ENCODE peak calls at places on chromosomes 1 and 21, in seven cellular contexts. V is mammary epithelial cell, S is GM23338, R is Peyer's patch, C is upper lobe of right lung, N is PC-9, Q is A549. I is an unnamed sample.

GRCh38 chr1:223421676-223422075 is 28.5 kb downstream of the CCDC185 start:
- DNase-seq in C (no peak), V (peak), N (peak), R (no peak), Q (no peak), S (no peak), I (no peak)

GRCh38 chr1:178126790-178127189 is 32.9 kb downstream of the RASAL2 start:
- DNase-seq in N (peak), V (peak), R (no peak), S (no peak), C (no peak), Q (peak), I (peak)

GRCh38 chr21:37195649-37196048 is 71.5 kb downstream of the VPS26C start:
- DNase-seq in Q (no peak), C (no peak), R (no peak), N (no peak), S (no peak), V (no peak), I (no peak)

GRCh38 chr1:15678578-15678977 is 5.5 kb upstream of the PLEKHM2 start:
- DNase-seq in S (peak), Q (peak), N (peak), V (peak), R (no peak), C (peak), I (peak)

GRCh38 chr1:18225236-18225904 is 117.8 kb downstream of the IGSF21 start:
- DNase-seq in V (no peak), C (no peak), Q (no peak), S (no peak), R (no peak), N (no peak), I (no peak)

GRCh38 chr21:36949171-36950141 is 17.0 kb downstream of the HLCS start:
- DNase-seq in S (peak), R (no peak), C (no peak), N (no peak), Q (no peak), V (peak), I (no peak)

GRCh38 chr1:203751051-203751450 is 13.9 kb upstream of the LAX1 start:
- DNase-seq in C (no peak), S (no peak), R (no peak), Q (no peak), V (peak), N (no peak), I (peak)

GRCh38 chr1:85109475-85109874 is 61.2 kb upstream of the MCOLN3 start:
- DNase-seq in R (peak), N (peak), S (peak), Q (peak), C (peak), V (peak), I (peak)

GRCh38 chr1:180507826-180508724 is 5.7 kb upstream of the ACBD6 start:
- DNase-seq in Q (peak), C (no peak), V (peak), S (no peak), R (no peak), N (no peak), I (peak)

GRCh38 chr1:169027607-169028320 is 78.7 kb upstream of the ATP1B1 start:
- DNase-seq in R (no peak), S (no peak), N (no peak), Q (no peak), C (no peak), V (no peak), I (no peak)

GRCh38 chr1:169025412-169025811 is 81.1 kb upstream of the ATP1B1 start:
- DNase-seq in R (no peak), S (no peak), V (no peak), N (no peak), Q (no peak), C (no peak), I (no peak)

GRCh38 chr1:169024800-169025253 is 81.7 kb upstream of the ATP1B1 start:
- DNase-seq in S (no peak), V (no peak), N (no peak), R (no peak), Q (no peak), C (no peak), I (no peak)

GRCh38 chr1:169022648-169023047 is 83.8 kb upstream of the ATP1B1 start:
- DNase-seq in R (no peak), V (no peak), C (no peak), S (no peak), Q (no peak), N (no peak), I (no peak)

GRCh38 chr1:169024255-169024654 is 82.2 kb upstream of the ATP1B1 start:
- DNase-seq in Q (no peak), N (no peak), R (no peak), C (no peak), S (no peak), V (no peak), I (no peak)
- TF ChIP-seq CTCF in Q (no peak), N (no peak), R (no peak), C (no peak), S (no peak), V (no peak), I (no peak)

GRCh38 chr1:207826557-207827487 is 75.0 kb downstream of the CD46 start:
- DNase-seq in N (peak), S (no peak), C (peak), R (no peak), V (no peak), Q (peak), I (no peak)
- H3K27ac ChIP-seq in N (peak), S (no peak), C (peak), R (peak), V (no peak), Q (peak), I (peak)

DNA sequence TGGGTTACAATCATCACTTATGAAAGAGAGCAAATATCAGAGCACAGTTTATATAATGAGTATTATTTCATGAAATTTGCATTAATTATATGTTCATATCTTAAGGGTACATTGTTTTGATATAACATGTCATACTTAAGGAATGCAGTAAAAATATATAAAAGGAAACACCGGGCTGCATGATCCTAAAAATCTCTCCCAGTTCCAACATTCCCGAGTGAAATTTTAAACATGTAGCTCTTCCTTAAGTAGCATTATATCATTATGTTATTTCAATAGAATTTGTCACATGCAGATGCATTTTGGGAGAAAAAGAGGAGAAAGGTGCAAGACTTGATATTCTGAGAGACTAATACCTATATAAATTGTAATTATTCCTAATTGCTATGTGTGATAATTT is 86.7 kb downstream of the ADGRL2 start:
- DNase-seq in Q (no peak), C (no peak), N (no peak), R (no peak), V (no peak), S (no peak), I (no peak)
- H3K4me3 ChIP-seq in Q (no peak), C (no peak), N (no peak), R (no peak), V (no peak), S (no peak), I (no peak)

DNA sequence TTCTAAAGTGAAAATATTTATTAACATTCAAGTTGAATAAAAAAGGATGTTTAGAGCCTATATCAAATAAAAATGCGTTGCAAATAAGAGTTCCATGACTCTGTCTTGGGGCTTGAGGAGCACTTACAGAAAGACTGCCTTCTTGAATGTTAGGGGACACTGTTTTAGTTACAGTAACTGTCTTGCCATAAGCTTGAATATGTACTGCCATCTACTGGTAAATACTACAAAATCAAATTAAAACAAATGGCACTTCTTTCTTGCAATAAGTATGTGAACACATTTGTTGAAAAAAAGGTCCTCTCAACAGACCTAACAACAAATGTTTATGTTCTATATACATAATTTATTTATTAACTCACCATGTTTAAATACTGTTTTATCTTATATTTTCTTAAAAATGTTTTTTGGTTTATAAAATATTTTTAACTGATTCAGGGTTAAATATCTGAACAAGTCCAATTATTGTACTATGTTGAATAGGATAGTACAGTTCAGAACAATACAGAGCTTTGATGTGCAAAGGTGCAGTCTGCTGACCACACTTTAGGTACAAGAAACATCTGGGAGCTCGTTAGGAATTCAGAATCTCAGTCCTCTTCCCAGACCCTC is 199.5 kb downstream of the LRRIQ3 start:
- DNase-seq in V (peak), Q (peak), R (no peak), C (no peak), S (peak), N (no peak), I (no peak)
- TF ChIP-seq CTCF in V (peak), Q (peak), R (no peak), C (peak), S (peak), N (peak), I (peak)